ENCODE peak calls at places on chromosomes 2 and 18, in nine cellular contexts. W is endothelial cell, S is mesothelial cell of epicardium, F is nephron progenitor cell, Y is BJ, X is AG04450, R is right atrium auricular region, Q is spleen, T is colonic mucosa. P is an unnamed sample.

GRCh38 chr2:136347976-136348375 is 230.0 kb upstream of the CXCR4 start:
- DNase-seq in W (no peak), S (no peak), F (no peak), Y (no peak), X (no peak), R (no peak), Q (no peak), T (no peak), P (no peak)

GRCh38 chr18:12159446-12159845 is 65.8 kb downstream of the ANKRD62 start:
- DNase-seq in W (no peak), S (no peak), F (no peak), Y (no peak), X (no peak), R (no peak), Q (no peak), T (no peak), P (no peak)

GRCh38 chr18:212780-213179 is 54.4 kb downstream of the USP14 start:
- DNase-seq in W (no peak), S (no peak), F (no peak), Y (no peak), X (no peak), R (no peak), Q (no peak), T (no peak), P (no peak)

GRCh38 chr18:62445386-62445917 is 77.4 kb upstream of the ZCCHC2 start:
- DNase-seq in W (no peak), S (no peak), F (no peak), Y (no peak), X (no peak), R (peak; percentile 36), Q (no peak), T (no peak), P (no peak)

GRCh38 chr2:27494944-27495554 is at the start of gene FNDC4:
- DNase-seq in W (peak; percentile 35), S (no peak), F (peak; percentile 79), Y (no peak), X (no peak), R (no peak), Q (peak; percentile 78), T (no peak), P (no peak)

GRCh38 chr2:186101603-186102002 is 363.0 kb downstream of the FSIP2 start:
- DNase-seq in W (no peak), S (no peak), F (no peak), Y (no peak), X (no peak), R (no peak), Q (no peak), T (no peak), P (no peak)

GRCh38 chr2:174632847-174633620 is 35.4 kb upstream of the WIPF1 start:
- DNase-seq in W (no peak), S (no peak), F (no peak), Y (no peak), X (no peak), R (no peak), Q (no peak), T (no peak), P (no peak)

GRCh38 chr2:239640676-239641580 is 240.1 kb upstream of the HDAC4 start:
- DNase-seq in W (no peak), S (no peak), F (no peak), Y (no peak), X (no peak), R (no peak), Q (no peak), T (no peak), P (peak; percentile 60)

GRCh38 chr2:11203480-11203879 is 48.2 kb downstream of the SLC66A3 start:
- DNase-seq in W (no peak), S (no peak), F (no peak), Y (peak; percentile 60), X (no peak), R (no peak), Q (no peak), T (no peak), P (no peak)

GRCh38 chr2:179932786-179933185 is 71.4 kb upstream of the ZNF385B start:
- DNase-seq in W (no peak), S (no peak), F (no peak), Y (no peak), X (no peak), R (no peak), Q (no peak), T (no peak), P (no peak)

GRCh38 chr2:6535572-6535971 is 330.1 kb downstream of the CMPK2 start:
- DNase-seq in W (no peak), S (no peak), F (no peak), Y (no peak), X (no peak), R (no peak), Q (no peak), T (no peak), P (no peak)

GRCh38 chr18:78816916-78817315 is 162.7 kb upstream of the SALL3 start:
- DNase-seq in W (no peak), S (no peak), F (no peak), Y (no peak), X (no peak), R (no peak), Q (peak; percentile 51), T (no peak), P (peak; percentile 57)
- TF ChIP-seq CTCF in W (no peak), S (no peak), F (no peak), Y (no peak), X (no peak), R (no peak), Q (no peak), T (no peak), P (no peak)

GRCh38 chr2:199738723-199739412 is 112.1 kb downstream of the FTCDNL1 start:
- DNase-seq in W (no peak), S (no peak), F (no peak), Y (peak; percentile 53), X (peak; percentile 37), R (no peak), Q (no peak), T (no peak), P (no peak)

GRCh38 chr2:199740111-199740428 is 110.9 kb downstream of the FTCDNL1 start:
- DNase-seq in W (no peak), S (no peak), F (no peak), Y (no peak), X (no peak), R (no peak), Q (no peak), T (no peak), P (no peak)

GRCh38 chr2:199744260-199744659 is 106.7 kb downstream of the FTCDNL1 start:
- DNase-seq in W (no peak), S (no peak), F (no peak), Y (no peak), X (no peak), R (no peak), Q (no peak), T (no peak), P (no peak)

GRCh38 chr2:199742884-199743283 is 108.1 kb downstream of the FTCDNL1 start:
- DNase-seq in W (no peak), S (no peak), F (no peak), Y (no peak), X (no peak), R (no peak), Q (no peak), T (no peak), P (no peak)

DNA sequence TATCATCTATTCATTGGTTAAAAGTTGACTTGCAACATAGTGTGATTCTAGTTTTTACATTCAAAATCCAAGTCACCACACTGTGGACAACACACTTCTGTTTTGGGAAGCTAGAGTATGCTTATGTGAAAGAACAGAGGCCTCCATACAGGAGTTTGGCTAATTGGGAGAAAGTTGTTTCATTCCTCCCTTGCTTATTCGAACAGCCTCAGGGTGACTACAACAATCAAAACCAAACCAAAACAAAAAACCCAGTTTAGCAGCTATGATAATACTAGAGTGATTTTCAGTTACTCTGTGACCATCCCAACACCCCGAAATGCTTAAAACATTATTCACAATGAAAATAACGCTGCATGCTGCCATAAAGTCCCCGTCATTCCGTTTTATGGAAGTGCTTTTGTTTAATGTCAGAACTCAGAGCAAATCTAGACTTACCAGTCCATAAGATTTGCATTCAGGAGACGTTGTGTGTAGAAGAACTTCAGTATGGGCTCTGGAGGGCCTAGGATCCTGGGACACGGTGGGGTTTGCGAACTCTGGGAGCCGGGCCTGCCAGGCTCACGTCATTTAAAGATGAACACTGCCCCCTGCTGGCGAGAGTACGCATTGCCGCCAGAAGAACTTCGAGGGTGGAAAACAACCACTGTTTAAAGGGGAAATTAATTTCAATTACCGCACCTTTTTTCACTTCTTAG is 111.4 kb downstream of the FTCDNL1 start:
- DNase-seq in W (peak; percentile 78), S (peak; percentile 58), F (peak; percentile 87), Y (no peak), X (peak; percentile 7), R (peak; percentile 68), Q (peak; percentile 85), T (peak; percentile 88), P (peak; percentile 75)
- TF ChIP-seq CTCF in W (peak; percentile 99), S (peak; percentile 99), F (peak; percentile 95), Y (peak; percentile 85), X (peak; percentile 87), R (peak; percentile 96), Q (peak; percentile 76), T (peak; percentile 98), P (peak; percentile 96)

GRCh38 chr2:187299122-187299906 is 148.7 kb downstream of the CALCRL start:
- DNase-seq in W (peak; percentile 8), S (no peak), F (no peak), Y (no peak), X (no peak), R (no peak), Q (no peak), T (no peak), P (no peak)
- TF ChIP-seq CTCF in W (no peak), S (no peak), F (peak; percentile 9), Y (peak; percentile 45), X (peak; percentile 34), R (peak; percentile 56), Q (no peak), T (no peak), P (peak; percentile 46)

GRCh38 chr2:98895221-98895620 is 40.8 kb downstream of the CRACDL start:
- DNase-seq in W (no peak), S (no peak), F (no peak), Y (no peak), X (no peak), R (no peak), Q (no peak), T (no peak), P (peak; percentile 31)
- TF ChIP-seq CTCF in W (no peak), S (no peak), F (no peak), Y (no peak), X (no peak), R (no peak), Q (no peak), T (no peak), P (no peak)

GRCh38 chr2:37026050-37026449 is 58.1 kb downstream of the HEATR5B start:
- DNase-seq in W (peak; percentile 8), S (no peak), F (no peak), Y (no peak), X (no peak), R (no peak), Q (no peak), T (no peak), P (no peak)
- TF ChIP-seq CTCF in W (no peak), S (no peak), F (peak; percentile 8), Y (no peak), X (no peak), R (no peak), Q (no peak), T (no peak), P (peak; percentile 39)

DNA sequence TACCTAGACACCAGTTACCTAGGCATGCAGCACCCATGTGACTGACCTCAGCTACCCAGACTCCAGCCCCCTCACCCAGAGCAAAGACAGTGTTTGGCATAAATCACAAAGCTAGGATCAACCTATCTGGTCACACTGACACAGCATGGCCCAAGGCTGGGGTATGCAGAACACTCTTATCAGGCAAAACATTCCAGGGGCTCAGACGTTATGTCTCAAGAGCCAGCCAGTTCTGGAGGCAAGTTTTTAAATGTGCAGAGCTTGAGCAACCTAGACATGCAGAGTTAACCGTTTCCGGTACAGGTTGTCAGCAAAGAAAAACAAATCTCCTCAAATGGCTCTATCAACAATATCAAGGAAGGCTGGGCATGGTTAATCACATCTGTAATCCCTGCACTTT is 92.8 kb downstream of the AP1S3 start:
- DNase-seq in W (no peak), S (no peak), F (no peak), Y (no peak), X (no peak), R (no peak), Q (no peak), T (no peak), P (no peak)
- TF ChIP-seq CTCF in W (no peak), S (no peak), F (no peak), Y (no peak), X (no peak), R (no peak), Q (no peak), T (no peak), P (no peak)

P was measured in type B pancreatic cell.